ENCODE peak calls at places on chromosomes 5 and 9, in eight cellular contexts. X is substantia nigra, T is keratinocyte, B is GM23338, J is Peyer's patch, Q is adrenal gland, O is pancreas, U is mammary epithelial cell. K is an unnamed sample.

GRCh38 chr5:139492700-139493192 is 10.2 kb upstream of the STING1 start:
- DNase-seq in T (no peak), U (peak; percentile 52), Q (peak; percentile 26), X (no peak), B (no peak), O (no peak), J (no peak), K (no peak)

GRCh38 chr5:113387844-113388243 is 46.9 kb downstream of the TSSK1B start:
- DNase-seq in Q (no peak), J (no peak), T (no peak), O (no peak), X (no peak), B (no peak), U (no peak), K (no peak)

GRCh38 chr5:94082405-94082804 is 341.0 kb upstream of the POU5F2 start:
- DNase-seq in U (no peak), B (no peak), O (no peak), T (no peak), J (no peak), X (no peak), Q (no peak), K (no peak)

GRCh38 chr9:119284118-119284517 is 85.1 kb downstream of the BRINP1 start:
- DNase-seq in Q (no peak), T (no peak), B (peak; percentile 78), X (no peak), U (no peak), O (no peak), J (no peak), K (no peak)

GRCh38 chr5:105917189-105917588 is 1753.5 kb downstream of the EFNA5 start:
- DNase-seq in B (no peak), X (no peak), U (no peak), Q (no peak), J (no peak), T (no peak), O (no peak), K (no peak)

GRCh38 chr5:146193291-146193690 is 10.1 kb upstream of the RBM27 start:
- DNase-seq in Q (no peak), B (no peak), O (no peak), J (no peak), T (no peak), X (no peak), U (no peak), K (no peak)

GRCh38 chr9:77019810-77020437 is 469 bp downstream of the FOXB2 start:
- DNase-seq in J (no peak), B (no peak), X (no peak), O (no peak), U (no peak), Q (no peak), T (no peak), K (no peak)

GRCh38 chr5:79617539-79617938 is 5.3 kb downstream of the TENT2 start:
- DNase-seq in B (no peak), J (no peak), U (no peak), O (no peak), Q (no peak), T (no peak), X (no peak), K (no peak)

GRCh38 chr5:128227984-128228383 is 144.4 kb downstream of the SLC12A2 start:
- DNase-seq in O (no peak), T (no peak), X (no peak), J (no peak), U (peak; percentile 85), B (no peak), Q (no peak), K (peak; percentile 59)

GRCh38 chr9:20040991-20041606 is 252.3 kb upstream of the SLC24A2 start:
- DNase-seq in O (no peak), X (peak; percentile 12), T (no peak), B (no peak), Q (no peak), J (no peak), U (no peak), K (no peak)

GRCh38 chr5:54362434-54362833 is 52.1 kb upstream of the ARL15 start:
- DNase-seq in U (no peak), J (no peak), B (no peak), T (no peak), Q (no peak), X (no peak), O (no peak), K (no peak)

GRCh38 chr9:36874921-36875320 is 159.1 kb downstream of the PAX5 start:
- DNase-seq in U (peak; percentile 20), T (no peak), O (no peak), J (peak; percentile 37), B (no peak), X (no peak), Q (no peak), K (peak; percentile 8)

GRCh38 chr9:19185191-19185590 is 45.3 kb upstream of the DENND4C start:
- DNase-seq in T (no peak), Q (no peak), B (no peak), U (no peak), X (no peak), J (no peak), O (no peak), K (no peak)

GRCh38 chr5:112923148-112923917 is 1.3 kb upstream of the REEP5 start:
- DNase-seq in B (peak; percentile 23), J (peak; percentile 63), Q (no peak), O (no peak), U (no peak), T (no peak), X (no peak), K (no peak)

GRCh38 chr9:137968235-137968634 is 90.7 kb downstream of the CACNA1B start:
- DNase-seq in B (peak; percentile 55), T (no peak), U (no peak), J (peak; percentile 38), X (no peak), Q (no peak), O (no peak), K (no peak)

GRCh38 chr9:136095495-136096058 is 488 bp upstream of the NACC2 start:
- DNase-seq in B (no peak), X (no peak), J (no peak), U (peak; percentile 30), Q (peak; percentile 57), T (no peak), O (no peak), K (no peak)

GRCh38 chr5:75885849-75886596 is 168.8 kb upstream of the POC5 start:
- DNase-seq in O (no peak), U (no peak), T (no peak), B (peak; percentile 52), X (peak; percentile 0), J (no peak), Q (no peak), K (no peak)

GRCh38 chr5:14503017-14503680 is 78.4 kb upstream of the OTULINL start:
- DNase-seq in T (no peak), Q (no peak), U (no peak), B (no peak), O (no peak), J (no peak), X (no peak), K (no peak)

GRCh38 chr5:73735032-73735734 is 109.2 kb downstream of the ARHGEF28 start:
- DNase-seq in T (no peak), U (no peak), J (no peak), O (no peak), X (no peak), Q (no peak), B (no peak), K (no peak)
- H3K27ac ChIP-seq in T (no peak overlapping the region), U (no peak overlapping the region), J (no peak overlapping the region), O (no peak overlapping the region), X (no peak overlapping the region), Q (no peak overlapping the region), B (no peak overlapping the region), K (no peak overlapping the region)

GRCh38 chr5:55915783-55916182 is 64.6 kb downstream of the IL31RA start:
- DNase-seq in J (no peak), O (no peak), U (no peak), X (no peak), T (no peak), Q (no peak), B (no peak), K (no peak)

GRCh38 chr5:55918097-55919035 is 67.2 kb downstream of the IL31RA start:
- DNase-seq in J (no peak), B (no peak), U (no peak), T (no peak), O (no peak), Q (peak; percentile 33), X (no peak), K (no peak)

GRCh38 chr5:55916986-55917385 is 65.8 kb downstream of the IL31RA start:
- DNase-seq in X (no peak), J (no peak), U (no peak), Q (no peak), B (no peak), T (no peak), O (no peak), K (no peak)

GRCh38 chr5:55919625-55920024 is 68.5 kb downstream of the IL31RA start:
- DNase-seq in Q (no peak), O (no peak), J (no peak), U (no peak), X (no peak), B (no peak), T (no peak), K (no peak)

GRCh38 chr5:55917402-55918096 is 66.4 kb downstream of the IL31RA start:
- DNase-seq in J (no peak), U (no peak), O (no peak), Q (no peak), B (no peak), T (no peak), X (no peak), K (no peak)
- H3K27ac ChIP-seq in J (no peak overlapping the region), U (no peak overlapping the region), O (no peak overlapping the region), Q (no peak overlapping the region), B (no peak overlapping the region), T (no peak overlapping the region), X (no peak overlapping the region), K (no peak overlapping the region)

DNA sequence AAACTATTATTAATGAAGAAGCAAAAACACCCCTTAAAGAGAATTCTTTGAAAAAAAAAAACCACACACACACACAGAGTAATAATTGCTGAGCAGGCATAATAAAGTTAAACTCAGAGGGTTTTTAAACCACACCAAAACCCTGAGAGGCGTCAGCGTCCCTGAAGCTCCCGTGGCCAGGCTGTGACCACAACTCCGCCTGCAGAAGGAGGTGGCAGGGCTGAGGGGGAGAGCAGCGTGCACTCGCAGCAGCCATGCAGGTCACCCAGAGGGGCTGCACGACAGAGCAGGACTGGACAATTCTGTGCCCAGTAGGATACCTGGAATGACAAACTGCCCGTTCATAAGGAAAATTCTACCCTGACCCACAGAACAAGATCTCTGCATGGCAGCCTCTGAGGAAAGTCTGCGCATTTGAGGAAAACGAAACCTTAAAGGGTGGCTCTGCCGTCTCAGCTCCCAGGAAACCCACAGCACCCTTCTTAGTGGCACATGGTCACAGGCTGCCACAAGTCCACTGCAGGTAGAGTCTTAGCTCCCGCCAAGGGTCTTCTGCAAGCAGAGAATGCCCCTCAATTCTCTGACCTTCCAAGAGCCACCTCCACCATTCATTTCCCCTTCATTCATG is 44.0 kb downstream of the ROR2 start:
- DNase-seq in O (peak; percentile 54), T (no peak), B (no peak), X (no peak), J (peak; percentile 64), Q (peak; percentile 76), U (no peak), K (no peak)
- H3K27ac ChIP-seq in O (no peak overlapping the region), T (no peak overlapping the region), B (no peak overlapping the region), X (no peak overlapping the region), J (peak overlapping the region; percentile 39), Q (peak overlapping the region; percentile 79), U (no peak overlapping the region), K (no peak overlapping the region)

DNA sequence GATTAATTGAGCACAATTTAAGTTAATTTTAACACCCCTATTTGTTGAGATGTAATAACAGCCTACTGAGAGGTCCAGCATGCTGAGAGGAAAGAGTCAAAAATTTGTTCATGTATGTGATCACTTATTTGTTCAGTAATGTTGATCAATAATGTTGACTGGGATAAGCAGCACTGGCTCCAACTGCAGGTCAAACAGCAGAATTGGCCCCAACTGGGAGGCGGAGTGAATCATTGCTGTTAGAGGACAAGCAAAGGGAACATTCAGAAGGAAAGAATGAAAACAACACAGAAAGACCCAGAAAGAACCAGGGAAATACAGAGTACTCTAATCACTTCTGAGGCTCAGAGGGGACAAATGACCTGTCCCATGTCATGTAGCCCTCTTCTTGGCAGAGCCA is 221.1 kb downstream of the COMMD10 start:
- DNase-seq in O (no peak), X (no peak), J (no peak), Q (no peak), T (no peak), U (no peak), B (no peak), K (no peak)
- H3K27ac ChIP-seq in O (no peak overlapping the region), X (no peak overlapping the region), J (no peak overlapping the region), Q (no peak overlapping the region), T (no peak overlapping the region), U (no peak overlapping the region), B (no peak overlapping the region), K (no peak overlapping the region)

K was measured in epithelial cell of prostate.